ENCODE peak calls at places on chromosome 10, in seven cellular contexts. L is cardiac muscle cell; P is IMR-90; X is fibroblast of lung; K is heart right ventricle; O is uterus; C is CD4-positive, CD25-positive, alpha-beta regulatory T cell. J is an unnamed sample.

GRCh38 chr10:73398024-73398423 is 15.8 kb downstream of the ANXA7 start:
- DNase-seq in L (no peak), P (no peak), X (no peak), K (no peak), O (no peak), C (no peak), J (no peak)

GRCh38 chr10:121404611-121405010 is 193.6 kb downstream of the FGFR2 start:
- DNase-seq in L (no peak), P (no peak), X (no peak), K (no peak), O (no peak), C (no peak), J (no peak)

GRCh38 chr10:113958631-113959382 is 84.9 kb upstream of the ADRB1 start:
- DNase-seq in L (no peak), P (peak; percentile 93), X (peak; percentile 88), K (peak; percentile 31), O (peak; percentile 51), C (no peak), J (no peak)

GRCh38 chr10:62614389-62615157 is 189.9 kb upstream of the ADO start:
- DNase-seq in L (no peak), P (peak; percentile 54), X (peak; percentile 31), K (no peak), O (no peak), C (no peak), J (no peak)

GRCh38 chr10:89122431-89123066 is 84.6 kb downstream of the CH25H start:
- DNase-seq in L (no peak), P (peak; percentile 35), X (peak; percentile 43), K (no peak), O (no peak), C (no peak), J (no peak)

GRCh38 chr10:79930267-79930666 is 18.6 kb downstream of the SFTPD start:
- DNase-seq in L (no peak), P (no peak), X (no peak), K (no peak), O (no peak), C (no peak), J (no peak)

GRCh38 chr10:132388901-132389630 is 7.9 kb upstream of the PWWP2B start:
- DNase-seq in L (no peak), P (no peak), X (no peak), K (no peak), O (peak; percentile 56), C (no peak), J (no peak)

GRCh38 chr10:27547047-27547446 is 42.9 kb downstream of the RAB18 start:
- DNase-seq in L (no peak), P (no peak), X (no peak), K (no peak), O (no peak), C (no peak), J (no peak)

GRCh38 chr10:31757374-31757773 is 171.3 kb downstream of the ARHGAP12 start:
- DNase-seq in L (no peak), P (no peak), X (no peak), K (no peak), O (peak; percentile 81), C (no peak), J (peak; percentile 14)

GRCh38 chr10:7045891-7046599 is 364.8 kb downstream of the SFMBT2 start:
- DNase-seq in L (no peak), P (no peak), X (no peak), K (no peak), O (no peak), C (no peak), J (no peak)

GRCh38 chr10:125016611-125017202 is 74.8 kb downstream of the ZRANB1 start:
- DNase-seq in L (no peak), P (no peak), X (peak; percentile 68), K (peak; percentile 68), O (peak; percentile 72), C (no peak), J (no peak)

GRCh38 chr10:112986791-112987190 is 36.7 kb downstream of the TCF7L2 start:
- DNase-seq in L (no peak), P (no peak), X (no peak), K (no peak), O (no peak), C (no peak), J (no peak)

GRCh38 chr10:33559105-33559504 is 224.6 kb upstream of the NRP1 start:
- DNase-seq in L (no peak), P (peak; percentile 79), X (peak; percentile 89), K (no peak), O (peak; percentile 33), C (no peak), J (no peak)

GRCh38 chr10:15200626-15201025 is 32.1 kb upstream of the NMT2 start:
- DNase-seq in L (no peak), P (peak; percentile 80), X (peak; percentile 62), K (no peak), O (no peak), C (no peak), J (no peak)

GRCh38 chr10:101858723-101859500 is 15.3 kb upstream of the KCNIP2 start:
- DNase-seq in L (no peak), P (no peak), X (no peak), K (no peak), O (no peak), C (peak; percentile 72), J (no peak)

GRCh38 chr10:44056947-44057811 is 327.7 kb downstream of the CXCL12 start:
- DNase-seq in L (no peak), P (no peak), X (no peak), K (no peak), O (no peak), C (no peak), J (no peak)

GRCh38 chr10:29635711-29636144 is 957 bp upstream of the SVIL start:
- DNase-seq in L (peak; percentile 87), P (peak; percentile 18), X (no peak), K (no peak), O (no peak), C (no peak), J (peak; percentile 13)

GRCh38 chr10:3620818-3621217 is 164.2 kb downstream of the KLF6 start:
- DNase-seq in L (no peak), P (no peak), X (no peak), K (no peak), O (no peak), C (no peak), J (no peak)

GRCh38 chr10:3623746-3624145 is 161.3 kb downstream of the KLF6 start:
- DNase-seq in L (peak; percentile 3), P (peak; percentile 87), X (peak; percentile 93), K (peak; percentile 21), O (no peak), C (no peak), J (no peak)

GRCh38 chr10:3624367-3624766 is 160.6 kb downstream of the KLF6 start:
- DNase-seq in L (no peak), P (peak; percentile 88), X (peak; percentile 88), K (no peak), O (no peak), C (no peak), J (no peak)

GRCh38 chr10:3622845-3623621 is 162.0 kb downstream of the KLF6 start:
- DNase-seq in L (no peak), P (peak; percentile 55), X (peak; percentile 28), K (no peak), O (no peak), C (peak; percentile 27), J (no peak)

GRCh38 chr10:3622427-3622826 is 162.6 kb downstream of the KLF6 start:
- DNase-seq in L (no peak), P (no peak), X (no peak), K (no peak), O (no peak), C (peak; percentile 60), J (no peak)
- H3K4me1 ChIP-seq in L (no peaks in the 10 kb centered on the region), P (peaks cover 11% of the 10 kb centered on the region), X (peaks cover 15% of the 10 kb centered on the region), K (no peaks in the 10 kb centered on the region), O (no peaks in the 10 kb centered on the region), C (peaks cover 15% of the 10 kb centered on the region), J (peaks cover 4% of the 10 kb centered on the region)

DNA sequence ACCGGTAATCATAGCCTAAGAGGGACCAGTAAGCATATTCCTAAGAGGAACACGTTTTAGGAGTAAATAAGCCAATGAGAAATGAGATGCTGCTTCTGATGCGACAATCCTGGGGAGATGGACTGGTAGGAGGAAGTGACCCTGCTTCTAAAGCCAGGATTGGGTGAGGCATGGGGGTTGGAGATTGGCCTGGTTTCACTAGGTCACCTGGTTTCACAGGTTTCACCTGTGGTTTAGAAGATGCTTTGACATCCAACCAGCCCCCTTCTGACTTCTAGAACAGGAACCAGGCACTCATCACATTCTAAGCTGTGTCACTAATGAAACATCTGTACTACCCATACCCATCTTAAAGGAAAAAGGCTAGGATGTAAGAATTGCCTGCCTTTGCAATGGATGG is 53.0 kb upstream of the BAMBI start:
- DNase-seq in L (no peak), P (no peak), X (no peak), K (no peak), O (no peak), C (no peak), J (no peak)
- H3K27me3 ChIP-seq in L (no peaks in the 10 kb centered on the region), P (no peaks in the 10 kb centered on the region), X (no peaks in the 10 kb centered on the region), K (no peaks in the 10 kb centered on the region), O (no peaks in the 10 kb centered on the region), C (no peaks in the 10 kb centered on the region), J (no peaks in the 10 kb centered on the region)

GRCh38 chr10:71772832-71773220 is 494 bp downstream of the VSIR start:
- DNase-seq in L (no peak), P (no peak), X (no peak), K (no peak), O (no peak), C (no peak), J (no peak)
- H3K4me1 ChIP-seq in L (no peaks in the 10 kb centered on the region), P (peaks cover 36% of the 10 kb centered on the region), X (peaks cover 40% of the 10 kb centered on the region), K (peaks cover 28% of the 10 kb centered on the region), O (peaks cover 14% of the 10 kb centered on the region), C (peaks cover 73% of the 10 kb centered on the region), J (peaks cover 62% of the 10 kb centered on the region)

DNA sequence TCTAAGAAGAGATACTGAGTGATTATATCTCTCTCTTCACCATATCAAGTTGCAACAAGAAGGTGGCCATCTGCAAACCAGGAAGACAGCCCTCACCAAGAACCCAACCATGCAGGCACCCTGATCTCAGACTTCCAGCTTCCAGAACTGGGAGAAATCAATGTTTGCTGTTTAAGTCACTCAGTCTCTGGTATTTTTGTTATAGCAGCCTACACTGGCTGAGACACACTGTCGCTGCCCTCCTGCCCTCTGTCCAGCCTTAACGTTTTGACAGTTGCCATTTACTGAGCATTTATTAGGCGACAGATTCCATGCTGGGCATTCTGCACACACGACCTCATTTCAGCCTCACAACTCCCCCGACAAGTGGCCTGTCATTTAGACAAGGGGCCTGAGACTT is 9.5 kb upstream of the HMX3 start:
- DNase-seq in L (no peak), P (no peak), X (no peak), K (no peak), O (no peak), C (no peak), J (no peak)
- H3K27me3 ChIP-seq in L (peaks cover 61% of the 10 kb centered on the region), P (peaks cover 18% of the 10 kb centered on the region), X (peaks cover 2% of the 10 kb centered on the region), K (peaks cover 83% of the 10 kb centered on the region), O (peaks cover 5% of the 10 kb centered on the region), C (peaks cover 46% of the 10 kb centered on the region), J (no peaks in the 10 kb centered on the region)

DNA sequence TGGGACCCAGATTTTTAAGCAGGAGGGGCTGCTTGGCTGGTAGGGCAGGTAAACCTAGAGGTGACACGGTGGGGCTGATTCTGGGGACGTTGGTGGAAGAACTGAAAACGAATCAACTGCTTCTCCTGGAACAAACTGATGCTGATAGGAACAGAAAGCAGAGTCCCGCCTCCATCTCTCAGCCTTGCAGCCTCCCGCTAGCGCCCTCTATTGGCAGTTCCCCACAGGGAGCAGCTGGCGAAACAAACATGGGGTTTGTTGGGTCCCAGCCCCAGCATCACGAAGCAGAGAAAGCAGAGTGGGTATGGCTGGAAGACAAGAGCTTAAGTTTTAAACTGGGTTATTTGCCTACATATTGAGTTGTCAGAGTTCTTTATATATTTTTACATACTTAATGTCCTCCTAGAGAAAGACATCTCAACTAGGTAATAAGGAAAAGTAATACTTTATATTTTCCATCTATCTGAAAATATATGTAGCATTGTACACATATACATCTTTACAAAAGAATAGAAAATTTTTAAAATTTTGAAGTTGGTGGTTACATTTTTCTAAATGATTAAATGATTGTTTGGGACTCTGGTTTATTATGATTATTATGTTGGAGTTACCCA is 42.3 kb upstream of the FOXI2 start:
- DNase-seq in L (peak; percentile 44), P (no peak), X (no peak), K (no peak), O (no peak), C (peak; percentile 39), J (no peak)
- H3K4me1 ChIP-seq in L (no peaks in the 10 kb centered on the region), P (no peaks in the 10 kb centered on the region), X (no peaks in the 10 kb centered on the region), K (no peaks in the 10 kb centered on the region), O (no peaks in the 10 kb centered on the region), C (no peaks in the 10 kb centered on the region), J (no peaks in the 10 kb centered on the region)

J was measured in naive thymus-derived CD4-positive, alpha-beta T cell.